ENCODE peak calls at places on chromosomes 5 and 9, in four cellular contexts. One of them, this sample, is unnamed.

GRCh38 chr5:16721151-16722102 is 104.6 kb upstream of the RETREG1 start:
- DNase-seq in transverse colon: no peak
- DNase-seq in lower leg skin: no peak
- DNase-seq in cardiac fibroblast: no peak
- DNase-seq in this sample: no peak

GRCh38 chr9:96556701-96557461 is 62.8 kb downstream of the CDC14B start:
- DNase-seq in lower leg skin: no peak
- DNase-seq in cardiac fibroblast: peak; percentile 13
- DNase-seq in transverse colon: no peak
- DNase-seq in this sample: peak; percentile 69

GRCh38 chr5:144352318-144352717 is 181.6 kb downstream of the KCTD16 start:
- DNase-seq in lower leg skin: no peak
- DNase-seq in transverse colon: no peak
- DNase-seq in cardiac fibroblast: no peak
- DNase-seq in this sample: no peak

GRCh38 chr5:68576805-68577204 is 361.2 kb downstream of the PIK3R1 start:
- DNase-seq in cardiac fibroblast: peak; percentile 9
- DNase-seq in lower leg skin: no peak
- DNase-seq in transverse colon: no peak
- DNase-seq in this sample: no peak

GRCh38 chr5:93929146-93929545 is 187.7 kb upstream of the POU5F2 start:
- DNase-seq in lower leg skin: no peak
- DNase-seq in cardiac fibroblast: peak; percentile 46
- DNase-seq in transverse colon: no peak
- DNase-seq in this sample: no peak

GRCh38 chr9:9556865-9557803 is 1055.7 kb downstream of the PTPRD start:
- DNase-seq in cardiac fibroblast: no peak
- DNase-seq in lower leg skin: no peak
- DNase-seq in transverse colon: no peak
- DNase-seq in this sample: no peak

GRCh38 chr5:45274241-45274640 is 421.9 kb downstream of the HCN1 start:
- DNase-seq in transverse colon: no peak
- DNase-seq in lower leg skin: no peak
- DNase-seq in cardiac fibroblast: no peak
- DNase-seq in this sample: no peak

GRCh38 chr9:126985870-126986498 is 71.4 kb downstream of the RALGPS1 start:
- DNase-seq in transverse colon: peak; percentile 82
- DNase-seq in lower leg skin: peak; percentile 75
- DNase-seq in cardiac fibroblast: peak; percentile 61
- DNase-seq in this sample: peak; percentile 85

GRCh38 chr5:95924720-95925119 is 36.9 kb downstream of the ELL2 start:
- DNase-seq in transverse colon: no peak
- DNase-seq in lower leg skin: peak; percentile 39
- DNase-seq in cardiac fibroblast: peak; percentile 46
- DNase-seq in this sample: no peak

GRCh38 chr5:153050496-153051179 is 439.8 kb upstream of the GRIA1 start:
- DNase-seq in lower leg skin: no peak
- DNase-seq in cardiac fibroblast: no peak
- DNase-seq in transverse colon: no peak
- DNase-seq in this sample: no peak

GRCh38 chr9:131745611-131746010 is 5.7 kb upstream of the RAPGEF1 start:
- DNase-seq in cardiac fibroblast: no peak
- DNase-seq in lower leg skin: no peak
- DNase-seq in transverse colon: no peak
- DNase-seq in this sample: no peak

GRCh38 chr5:158212915-158213314 is 354.0 kb upstream of the CLINT1 start:
- DNase-seq in cardiac fibroblast: peak; percentile 2
- DNase-seq in transverse colon: no peak
- DNase-seq in lower leg skin: no peak
- DNase-seq in this sample: no peak

GRCh38 chr9:94554439-94555331 is at the start of gene PCAT7:
- DNase-seq in transverse colon: peak; percentile 84
- DNase-seq in cardiac fibroblast: peak; percentile 50
- DNase-seq in lower leg skin: no peak
- DNase-seq in this sample: peak; percentile 89

GRCh38 chr5:119743927-119744326 is 114.6 kb downstream of the FAM170A start:
- DNase-seq in cardiac fibroblast: peak; percentile 65
- DNase-seq in lower leg skin: no peak
- DNase-seq in transverse colon: no peak
- DNase-seq in this sample: no peak

GRCh38 chr9:126754436-126755324 is 50.2 kb upstream of the ZBTB43 start:
- DNase-seq in transverse colon: peak; percentile 64
- DNase-seq in cardiac fibroblast: no peak
- DNase-seq in lower leg skin: no peak
- DNase-seq in this sample: no peak

GRCh38 chr5:141742866-141743651 is 61.0 kb upstream of the ARAP3 start:
- DNase-seq in cardiac fibroblast: peak; percentile 45
- DNase-seq in lower leg skin: no peak
- DNase-seq in transverse colon: no peak
- DNase-seq in this sample: peak; percentile 28

GRCh38 chr9:88537743-88538055 is 2.7 kb downstream of the NXNL2 start:
- DNase-seq in lower leg skin: peak; percentile 73
- DNase-seq in cardiac fibroblast: peak; percentile 90
- DNase-seq in transverse colon: peak; percentile 20
- DNase-seq in this sample: peak; percentile 26

GRCh38 chr5:136058031-136058971 is 29.5 kb downstream of the TGFBI start:
- DNase-seq in lower leg skin: no peak
- DNase-seq in cardiac fibroblast: peak; percentile 98
- DNase-seq in transverse colon: peak; percentile 54
- DNase-seq in this sample: peak; percentile 99

GRCh38 chr9:109258619-109259321 is 62.1 kb downstream of the EPB41L4B start:
- DNase-seq in cardiac fibroblast: no peak
- DNase-seq in transverse colon: no peak
- DNase-seq in lower leg skin: no peak
- DNase-seq in this sample: no peak

GRCh38 chr5:22649076-22649475 is 204.1 kb downstream of the CDH12 start:
- DNase-seq in lower leg skin: no peak
- DNase-seq in transverse colon: no peak
- DNase-seq in cardiac fibroblast: peak; percentile 40
- DNase-seq in this sample: peak; percentile 17

GRCh38 chr5:179817071-179817840 is 3.4 kb upstream of the SQSTM1 start:
- DNase-seq in cardiac fibroblast: no peak
- DNase-seq in lower leg skin: no peak
- DNase-seq in transverse colon: no peak
- DNase-seq in this sample: no peak

GRCh38 chr5:38534122-38534408 is 22.4 kb downstream of the LIFR start:
- DNase-seq in cardiac fibroblast: no peak
- DNase-seq in transverse colon: no peak
- DNase-seq in lower leg skin: no peak
- DNase-seq in this sample: no peak

GRCh38 chr5:164053123-164053522 is 547.7 kb downstream of the MAT2B start:
- DNase-seq in cardiac fibroblast: peak; percentile 18
- DNase-seq in transverse colon: no peak
- DNase-seq in lower leg skin: no peak
- DNase-seq in this sample: no peak

GRCh38 chr9:114513952-114514267 is 8.6 kb upstream of the WHRN start:
- DNase-seq in cardiac fibroblast: no peak
- DNase-seq in transverse colon: no peak
- DNase-seq in lower leg skin: no peak
- DNase-seq in this sample: no peak

GRCh38 chr9:97529363-97530076 is 28.1 kb downstream of the TMOD1 start:
- DNase-seq in lower leg skin: no peak
- DNase-seq in transverse colon: no peak
- DNase-seq in cardiac fibroblast: peak; percentile 70
- DNase-seq in this sample: no peak

GRCh38 chr5:98899456-98899855 is 29.4 kb downstream of the CHD1 start:
- DNase-seq in transverse colon: no peak
- DNase-seq in lower leg skin: no peak
- DNase-seq in cardiac fibroblast: no peak
- DNase-seq in this sample: no peak

GRCh38 chr9:123368023-123368422 is 12.0 kb downstream of the CRB2 start:
- DNase-seq in transverse colon: no peak
- DNase-seq in lower leg skin: no peak
- DNase-seq in cardiac fibroblast: no peak
- DNase-seq in this sample: peak; percentile 21

GRCh38 chr9:3576358-3576757 is 50.6 kb upstream of the RFX3 start:
- DNase-seq in transverse colon: no peak
- DNase-seq in lower leg skin: no peak
- DNase-seq in cardiac fibroblast: peak; percentile 5
- DNase-seq in this sample: no peak

GRCh38 chr5:174996941-174997340 is 272.6 kb downstream of the MSX2 start:
- DNase-seq in lower leg skin: no peak
- DNase-seq in transverse colon: no peak
- DNase-seq in cardiac fibroblast: no peak
- DNase-seq in this sample: no peak

GRCh38 chr9:132837501-132838268 is 40.4 kb downstream of the AK8 start:
- DNase-seq in transverse colon: no peak
- DNase-seq in cardiac fibroblast: no peak
- DNase-seq in lower leg skin: no peak
- DNase-seq in this sample: no peak

GRCh38 chr5:24314106-24314505 is 330.7 kb downstream of the CDH10 start:
- DNase-seq in cardiac fibroblast: no peak
- DNase-seq in lower leg skin: no peak
- DNase-seq in transverse colon: no peak
- DNase-seq in this sample: no peak

GRCh38 chr9:93116049-93116961 is 17.7 kb downstream of the NINJ1 start:
- DNase-seq in transverse colon: peak; percentile 65
- DNase-seq in cardiac fibroblast: peak; percentile 81
- DNase-seq in lower leg skin: peak; percentile 80
- DNase-seq in this sample: no peak

GRCh38 chr9:4375424-4376195 is 75.7 kb upstream of the GLIS3 start:
- DNase-seq in transverse colon: no peak
- DNase-seq in cardiac fibroblast: peak; percentile 85
- DNase-seq in lower leg skin: no peak
- DNase-seq in this sample: no peak

DNA sequence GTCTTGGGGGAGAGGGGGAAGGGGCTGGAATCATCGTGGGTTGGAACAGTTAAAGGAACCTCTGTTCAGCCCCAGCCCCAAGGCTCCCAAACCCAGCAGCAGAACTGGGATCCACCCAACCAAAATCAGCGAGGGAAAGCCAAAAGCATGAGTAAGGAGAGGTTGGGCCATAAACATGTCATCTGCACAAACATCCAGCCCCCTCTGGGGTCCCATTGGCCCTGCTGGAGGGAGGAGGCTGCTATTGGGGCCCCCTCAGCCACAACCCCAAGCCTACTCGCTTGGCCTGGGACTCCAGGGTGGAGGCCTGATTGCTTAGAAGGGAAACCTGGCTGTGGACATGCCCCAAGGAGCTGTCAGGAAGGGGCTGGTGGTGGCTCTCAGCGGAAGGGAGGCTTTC is 154.9 kb downstream of the FGF18 start:
- DNase-seq in transverse colon: no peak
- DNase-seq in lower leg skin: no peak
- DNase-seq in cardiac fibroblast: no peak
- DNase-seq in this sample: peak; percentile 65
- H3K4me3 ChIP-seq in transverse colon: no peak overlapping the region
- H3K4me3 ChIP-seq in lower leg skin: no peak overlapping the region
- H3K4me3 ChIP-seq in cardiac fibroblast: no peak overlapping the region
- H3K4me3 ChIP-seq in this sample: no peak overlapping the region

GRCh38 chr5:133333561-133334150 is 278.7 kb downstream of the FSTL4 start:
- DNase-seq in transverse colon: no peak
- DNase-seq in lower leg skin: no peak
- DNase-seq in cardiac fibroblast: no peak
- DNase-seq in this sample: no peak
- H3K4me3 ChIP-seq in transverse colon: no peak overlapping the region
- H3K4me3 ChIP-seq in lower leg skin: no peak overlapping the region
- H3K4me3 ChIP-seq in cardiac fibroblast: no peak overlapping the region
- H3K4me3 ChIP-seq in this sample: no peak overlapping the region

GRCh38 chr5:76547891-76548524 is 75.2 kb downstream of the F2RL2 start:
- DNase-seq in lower leg skin: no peak
- DNase-seq in cardiac fibroblast: no peak
- DNase-seq in transverse colon: no peak
- DNase-seq in this sample: no peak
- H3K4me3 ChIP-seq in lower leg skin: no peak overlapping the region
- H3K4me3 ChIP-seq in cardiac fibroblast: no peak overlapping the region
- H3K4me3 ChIP-seq in transverse colon: no peak overlapping the region
- H3K4me3 ChIP-seq in this sample: no peak overlapping the region

GRCh38 chr9:21835111-21835510 is 32.7 kb downstream of the MTAP start:
- DNase-seq in cardiac fibroblast: no peak
- DNase-seq in transverse colon: no peak
- DNase-seq in lower leg skin: no peak
- DNase-seq in this sample: no peak

GRCh38 chr9:21828853-21829405 is 26.5 kb downstream of the MTAP start:
- DNase-seq in lower leg skin: no peak
- DNase-seq in transverse colon: no peak
- DNase-seq in cardiac fibroblast: no peak
- DNase-seq in this sample: no peak

GRCh38 chr9:21833090-21833801 is 30.8 kb downstream of the MTAP start:
- DNase-seq in transverse colon: no peak
- DNase-seq in cardiac fibroblast: no peak
- DNase-seq in lower leg skin: no peak
- DNase-seq in this sample: peak; percentile 93

GRCh38 chr9:21830589-21830988 is 28.2 kb downstream of the MTAP start:
- DNase-seq in lower leg skin: no peak
- DNase-seq in transverse colon: no peak
- DNase-seq in cardiac fibroblast: peak; percentile 30
- DNase-seq in this sample: no peak

DNA sequence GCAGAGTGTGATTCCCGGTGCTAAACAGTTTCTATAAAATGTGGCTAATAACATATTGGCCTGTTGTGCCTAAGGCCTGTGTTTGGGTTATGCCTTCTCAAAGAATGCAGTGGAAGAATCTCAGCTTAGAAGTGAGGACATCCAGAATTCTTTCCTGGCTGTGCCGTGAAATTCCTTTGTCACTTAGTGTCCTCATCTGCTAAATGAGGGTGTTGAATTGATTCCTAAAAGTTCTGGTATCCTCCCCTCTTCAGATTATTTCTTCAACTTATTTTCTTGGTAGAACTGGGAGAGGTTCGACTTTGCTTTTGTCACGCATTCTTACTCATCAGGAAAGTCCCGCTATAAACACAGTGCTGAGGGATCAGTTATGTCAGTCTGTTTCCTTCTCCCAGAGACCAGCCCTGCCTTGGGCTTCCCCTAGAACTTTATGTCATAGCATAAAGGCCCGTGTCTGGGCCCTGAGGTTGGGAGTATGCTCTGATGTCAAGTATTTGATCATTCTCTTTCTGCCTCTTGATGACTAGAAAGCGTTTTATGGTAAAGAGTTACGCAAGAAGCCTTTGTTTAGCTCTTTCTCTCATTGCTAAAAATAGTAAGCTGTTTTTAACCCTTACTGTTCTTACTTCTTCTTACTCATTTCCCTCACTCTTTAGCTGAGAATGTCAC is 29.5 kb downstream of the MTAP start:
- DNase-seq in cardiac fibroblast: peak; percentile 98
- DNase-seq in lower leg skin: no peak
- DNase-seq in transverse colon: no peak
- DNase-seq in this sample: peak; percentile 89
- H3K4me3 ChIP-seq in cardiac fibroblast: no peak overlapping the region
- H3K4me3 ChIP-seq in lower leg skin: no peak overlapping the region
- H3K4me3 ChIP-seq in transverse colon: no peak overlapping the region
- H3K4me3 ChIP-seq in this sample: no peak overlapping the region

This sample was measured in MG63.